ENCODE peak calls at places on chromosomes 5 and 9, in ten cellular contexts. S is gastrocnemius medialis, P is GM06990, T is BJ, E is AG04450, I is psoas muscle, C is upper lobe of right lung, H is lower lobe of right lung, X is uterus, F is heart right ventricle. Y is an unnamed sample.

GRCh38 chr5:168269950-168270349 is 21.5 kb upstream of the WWC1 start:
- DNase-seq in S (no peak), P (no peak), T (no peak), E (no peak), I (no peak), C (no peak), H (no peak), X (no peak), F (no peak), Y (peak)

GRCh38 chr5:892390-893136 is at the start of the genes BRD9 and TRIP13:
- DNase-seq in S (peak), P (peak), T (peak), E (no peak), I (peak), C (peak), H (peak), X (peak), F (peak), Y (peak)

GRCh38 chr9:16626577-16627130 is 243.8 kb downstream of the BNC2 start:
- DNase-seq in S (peak), P (no peak), T (no peak), E (peak), I (peak), C (no peak), H (no peak), X (peak), F (peak), Y (peak)

GRCh38 chr5:118545050-118545449 is 443.3 kb downstream of the DTWD2 start:
- DNase-seq in S (no peak), P (no peak), T (no peak), E (no peak), I (no peak), C (no peak), H (no peak), X (no peak), F (no peak), Y (no peak)

GRCh38 chr5:179549973-179550510 is 312 bp upstream of the RUFY1 start:
- DNase-seq in S (no peak), P (peak), T (peak), E (no peak), I (no peak), C (no peak), H (peak), X (no peak), F (no peak), Y (no peak)

GRCh38 chr5:143182901-143183820 is 220.3 kb downstream of the NR3C1 start:
- DNase-seq in S (peak), P (peak), T (no peak), E (no peak), I (peak), C (no peak), H (no peak), X (no peak), F (peak), Y (no peak)

GRCh38 chr5:177515580-177515979 is 1.2 kb downstream of the DDX41 start:
- DNase-seq in S (no peak), P (no peak), T (no peak), E (no peak), I (no peak), C (no peak), H (no peak), X (no peak), F (no peak), Y (no peak)

GRCh38 chr9:135338546-135338945 is 141.0 kb upstream of the PPP1R26 start:
- DNase-seq in S (peak), P (no peak), T (no peak), E (no peak), I (no peak), C (no peak), H (peak), X (peak), F (no peak), Y (no peak)

GRCh38 chr5:9099681-9100080 is 446.2 kb downstream of the SEMA5A start:
- DNase-seq in S (no peak), P (no peak), T (no peak), E (no peak), I (no peak), C (no peak), H (no peak), X (no peak), F (no peak), Y (no peak)

GRCh38 chr5:130350131-130350530 is 445.9 kb downstream of the CHSY3 start:
- DNase-seq in S (no peak), P (no peak), T (no peak), E (no peak), I (no peak), C (no peak), H (no peak), X (no peak), F (no peak), Y (no peak)

GRCh38 chr9:37801287-37801850 is 772 bp downstream of the DCAF10 start:
- DNase-seq in S (no peak), P (no peak), T (no peak), E (no peak), I (peak), C (peak), H (peak), X (no peak), F (no peak), Y (peak)

GRCh38 chr5:86679529-86679928 is 61.8 kb downstream of the COX7C start:
- DNase-seq in S (no peak), P (no peak), T (peak), E (peak), I (no peak), C (no peak), H (no peak), X (no peak), F (peak), Y (peak)

GRCh38 chr5:1137567-1138444 is 25.9 kb upstream of the SLC12A7 start:
- DNase-seq in S (no peak), P (no peak), T (no peak), E (no peak), I (no peak), C (no peak), H (no peak), X (no peak), F (no peak), Y (no peak)

GRCh38 chr9:17926246-17926645 is 347.4 kb downstream of the SH3GL2 start:
- DNase-seq in S (no peak), P (no peak), T (no peak), E (no peak), I (no peak), C (no peak), H (no peak), X (no peak), F (no peak), Y (no peak)

GRCh38 chr5:95842955-95843544 is 20.5 kb upstream of the GLRX start:
- DNase-seq in S (peak), P (peak), T (no peak), E (no peak), I (peak), C (peak), H (peak), X (no peak), F (peak), Y (peak)

GRCh38 chr5:54649041-54649504 is 131.5 kb downstream of the SNX18 start:
- DNase-seq in S (no peak), P (no peak), T (no peak), E (no peak), I (no peak), C (no peak), H (no peak), X (no peak), F (no peak), Y (no peak)

GRCh38 chr9:127183814-127184582 is 61.6 kb upstream of the ANGPTL2 start:
- DNase-seq in S (peak), P (peak), T (peak), E (no peak), I (no peak), C (peak), H (no peak), X (peak), F (peak), Y (peak)

GRCh38 chr5:138032572-138033274 is at the start of gene FAM13B:
- DNase-seq in S (peak), P (peak), T (no peak), E (no peak), I (peak), C (peak), H (peak), X (peak), F (peak), Y (peak)

GRCh38 chr5:83482961-83483360 is 11.4 kb downstream of the VCAN start:
- DNase-seq in S (no peak), P (no peak), T (no peak), E (no peak), I (no peak), C (no peak), H (no peak), X (no peak), F (no peak), Y (no peak)

GRCh38 chr5:152686931-152687330 is 281.9 kb upstream of the NMUR2 start:
- DNase-seq in S (no peak), P (no peak), T (no peak), E (no peak), I (no peak), C (no peak), H (no peak), X (no peak), F (no peak), Y (no peak)

GRCh38 chr5:87780831-87781760 is 368.4 kb upstream of the CCNH start:
- DNase-seq in S (peak), P (peak), T (peak), E (peak), I (peak), C (peak), H (peak), X (peak), F (peak), Y (peak)

GRCh38 chr5:142716963-142717362 is 31.1 kb upstream of the FGF1 start:
- DNase-seq in S (no peak), P (no peak), T (no peak), E (peak), I (no peak), C (no peak), H (no peak), X (peak), F (peak), Y (peak)

GRCh38 chr5:176891331-176891958 is 7.7 kb downstream of the HK3 start:
- DNase-seq in S (no peak), P (no peak), T (no peak), E (no peak), I (no peak), C (no peak), H (no peak), X (no peak), F (no peak), Y (no peak)

GRCh38 chr5:135217669-135218485 is 181.2 kb downstream of the MACROH2A1 start:
- DNase-seq in S (no peak), P (no peak), T (no peak), E (no peak), I (no peak), C (peak), H (no peak), X (no peak), F (no peak), Y (no peak)

GRCh38 chr9:38263534-38263933 is 129.0 kb upstream of the ALDH1B1 start:
- DNase-seq in S (no peak), P (no peak), T (no peak), E (no peak), I (no peak), C (no peak), H (no peak), X (no peak), F (no peak), Y (no peak)

GRCh38 chr5:94810281-94810680 is 191.8 kb downstream of the SLF1 start:
- DNase-seq in S (no peak), P (no peak), T (no peak), E (no peak), I (no peak), C (no peak), H (no peak), X (no peak), F (no peak), Y (no peak)

GRCh38 chr5:2156358-2157059 is 273.8 kb upstream of the IRX4 start:
- DNase-seq in S (no peak), P (no peak), T (no peak), E (no peak), I (no peak), C (no peak), H (no peak), X (no peak), F (no peak), Y (no peak)

GRCh38 chr9:87451149-87451548 is 46.5 kb upstream of the DAPK1 start:
- DNase-seq in S (no peak), P (no peak), T (no peak), E (no peak), I (no peak), C (no peak), H (no peak), X (no peak), F (no peak), Y (no peak)

GRCh38 chr9:137374131-137374845 is 48.7 kb downstream of the EXD3 start:
- DNase-seq in S (no peak), P (peak), T (no peak), E (no peak), I (no peak), C (no peak), H (no peak), X (no peak), F (no peak), Y (no peak)
- H3K4me3 ChIP-seq in S (no peak), P (no peak), T (no peak), E (no peak), I (no peak), C (no peak), H (no peak), X (no peak), F (no peak), Y (no peak)

GRCh38 chr5:5062903-5063302 is 77.2 kb upstream of the ADAMTS16 start:
- DNase-seq in S (no peak), P (no peak), T (no peak), E (no peak), I (no peak), C (no peak), H (no peak), X (no peak), F (no peak), Y (no peak)

GRCh38 chr5:5065472-5065871 is 74.7 kb upstream of the ADAMTS16 start:
- DNase-seq in S (no peak), P (no peak), T (no peak), E (no peak), I (no peak), C (no peak), H (no peak), X (no peak), F (no peak), Y (no peak)

GRCh38 chr5:5061836-5062235 is 78.3 kb upstream of the ADAMTS16 start:
- DNase-seq in S (no peak), P (no peak), T (no peak), E (no peak), I (no peak), C (no peak), H (no peak), X (no peak), F (no peak), Y (no peak)

GRCh38 chr5:5066276-5067186 is 73.6 kb upstream of the ADAMTS16 start:
- DNase-seq in S (no peak), P (no peak), T (no peak), E (no peak), I (no peak), C (no peak), H (no peak), X (no peak), F (no peak), Y (no peak)

DNA sequence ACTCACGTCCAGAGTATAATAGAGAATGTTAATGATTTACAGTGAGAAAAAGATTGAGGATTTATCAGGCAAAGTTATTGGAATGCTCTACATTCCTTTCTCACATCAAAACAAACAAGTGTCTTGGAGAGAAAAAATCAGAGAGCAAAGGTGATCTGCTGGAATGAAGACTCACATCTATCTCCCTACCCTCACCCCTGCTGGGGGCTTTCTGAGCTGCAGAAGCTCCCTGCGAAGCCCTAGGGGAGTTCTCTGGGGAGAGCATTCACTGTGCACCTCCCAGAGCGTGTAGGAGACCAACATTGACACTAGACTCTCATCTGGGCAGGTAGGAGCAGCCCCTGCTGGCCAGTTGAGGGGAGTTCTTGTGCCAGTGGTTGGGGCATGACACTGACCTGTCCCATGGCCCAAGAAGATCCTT is 76.6 kb upstream of the ADAMTS16 start:
- DNase-seq in S (no peak), P (no peak), T (no peak), E (no peak), I (no peak), C (no peak), H (no peak), X (no peak), F (no peak), Y (no peak)
- TF ChIP-seq CTCF in S (no peak), P (peak), T (peak), E (no peak), I (no peak), C (no peak), H (no peak), X (no peak), F (no peak), Y (no peak)

GRCh38 chr5:25905646-25906045 is 1132.7 kb downstream of the CDH9 start:
- DNase-seq in S (no peak), P (no peak), T (no peak), E (no peak), I (no peak), C (no peak), H (no peak), X (no peak), F (no peak), Y (no peak)
- H3K4me3 ChIP-seq in S (no peak), P (no peak), T (no peak), E (no peak), I (no peak), C (no peak), H (no peak), X (no peak), F (no peak), Y (no peak)

GRCh38 chr5:151520294-151520693 is 70.8 kb downstream of the FAT2 start:
- DNase-seq in S (no peak), P (no peak), T (no peak), E (no peak), I (no peak), C (no peak), H (no peak), X (no peak), F (no peak), Y (no peak)

GRCh38 chr5:151528996-151529395 is 62.1 kb downstream of the FAT2 start:
- DNase-seq in S (no peak), P (no peak), T (no peak), E (no peak), I (no peak), C (no peak), H (no peak), X (no peak), F (no peak), Y (no peak)

DNA sequence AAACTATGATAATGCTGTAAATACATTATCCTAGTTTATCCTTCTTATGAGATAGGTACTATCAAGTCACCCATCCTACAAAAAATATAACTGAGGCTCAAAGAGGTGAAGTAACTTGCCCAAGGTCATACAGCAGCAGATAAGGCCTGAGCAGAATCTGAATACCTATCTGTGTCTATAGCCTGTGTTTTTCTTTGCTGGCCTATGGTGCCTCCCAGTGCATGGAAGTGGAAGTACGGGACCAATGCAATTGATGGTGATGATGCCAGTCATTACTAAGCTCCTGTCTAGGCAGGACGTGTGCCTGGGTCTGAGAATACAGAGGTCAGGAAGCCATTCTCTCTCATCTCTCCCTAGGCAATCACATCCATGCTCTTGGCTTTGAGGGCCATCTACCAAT is 67.8 kb downstream of the FAT2 start:
- DNase-seq in S (no peak), P (no peak), T (no peak), E (no peak), I (no peak), C (no peak), H (no peak), X (no peak), F (no peak), Y (peak)
- TF ChIP-seq CTCF in S (peak), P (peak), T (peak), E (peak), I (peak), C (peak), H (peak), X (no peak), F (peak), Y (peak)

GRCh38 chr5:140318778-140319177 is 15.9 kb upstream of the PFDN1 start:
- DNase-seq in S (no peak), P (no peak), T (no peak), E (no peak), I (no peak), C (no peak), H (no peak), X (no peak), F (no peak), Y (no peak)

GRCh38 chr5:140319833-140320232 is 16.9 kb upstream of the PFDN1 start:
- DNase-seq in S (no peak), P (no peak), T (no peak), E (no peak), I (no peak), C (no peak), H (no peak), X (no peak), F (no peak), Y (no peak)

GRCh38 chr5:140312791-140313189 is 9.9 kb upstream of the PFDN1 start:
- DNase-seq in S (peak), P (no peak), T (no peak), E (no peak), I (no peak), C (no peak), H (no peak), X (no peak), F (no peak), Y (no peak)

GRCh38 chr5:140321796-140322195 is 18.9 kb upstream of the PFDN1 start:
- DNase-seq in S (peak), P (no peak), T (no peak), E (no peak), I (peak), C (peak), H (peak), X (no peak), F (peak), Y (no peak)

DNA sequence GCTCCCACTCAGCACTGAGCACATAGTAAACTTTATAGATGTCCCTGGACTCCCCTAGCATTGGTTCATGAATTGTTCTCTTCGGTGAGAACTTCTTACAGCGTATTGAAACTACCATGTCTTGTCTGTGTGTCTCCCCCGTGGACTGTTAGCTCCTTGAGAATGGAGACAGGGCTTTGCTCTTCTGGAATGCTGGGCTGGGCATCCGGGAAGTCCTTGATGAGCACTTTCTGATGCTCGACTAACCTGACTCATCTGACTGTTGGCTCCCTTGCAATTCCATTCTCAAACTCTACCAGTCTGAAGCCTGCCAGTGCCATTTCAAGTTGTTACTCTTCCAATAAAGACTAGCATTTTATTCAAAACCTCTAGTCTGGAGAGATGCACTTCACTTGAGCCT is 15.0 kb upstream of the PFDN1 start:
- DNase-seq in S (no peak), P (no peak), T (no peak), E (no peak), I (no peak), C (no peak), H (no peak), X (no peak), F (no peak), Y (no peak)
- H3K4me3 ChIP-seq in S (no peak), P (no peak), T (no peak), E (no peak), I (no peak), C (no peak), H (no peak), X (no peak), F (no peak), Y (no peak)

Y was measured in cardiac muscle cell.